ENCODE peak calls at places on chromosome 17, in six cellular contexts. M is natural killer cell; D is CD4-positive, CD25-positive, alpha-beta regulatory T cell; X is NCI-H1436; Y is adrenal gland; E is cardiac fibroblast. H is an unnamed sample.

GRCh38 chr17:29412780-29413565 is 22.8 kb downstream of the TAOK1 start:
- DNase-seq in M (no peak), D (no peak), X (no peak), Y (no peak), E (peak), H (peak)

GRCh38 chr17:17819561-17819995 is 17.2 kb downstream of the SREBF1 start:
- DNase-seq in M (peak), D (peak), X (peak), Y (peak), E (peak), H (peak)

GRCh38 chr17:78991017-78991783 is 11.5 kb upstream of the LGALS3BP start:
- DNase-seq in M (no peak), D (no peak), X (no peak), Y (no peak), E (no peak), H (no peak)

GRCh38 chr17:33233855-33234228 is 59.3 kb downstream of the ASIC2 start:
- DNase-seq in M (no peak), D (peak), X (no peak), Y (peak), E (no peak), H (no peak)

GRCh38 chr17:68511254-68511670 is 968 bp upstream of the PRKAR1A start:
- DNase-seq in M (no peak), D (no peak), X (no peak), Y (peak), E (no peak), H (no peak)

GRCh38 chr17:57276621-57277020 is 20.3 kb downstream of the MSI2 start:
- DNase-seq in M (no peak), D (no peak), X (no peak), Y (no peak), E (no peak), H (no peak)

GRCh38 chr17:76696763-76697701 is 13.7 kb downstream of the MXRA7 start:
- DNase-seq in M (no peak), D (no peak), X (no peak), Y (peak), E (peak), H (no peak)

GRCh38 chr17:55668581-55668980 is 54.1 kb downstream of the TMEM100 start:
- DNase-seq in M (no peak), D (no peak), X (no peak), Y (no peak), E (no peak), H (no peak)

GRCh38 chr17:45782889-45783592 is 1.1 kb upstream of the CRHR1 start:
- DNase-seq in M (no peak), D (peak), X (peak), Y (no peak), E (no peak), H (no peak)

GRCh38 chr17:35973333-35974260 is 7.7 kb downstream of the CCL16 start:
- DNase-seq in M (no peak), D (no peak), X (no peak), Y (peak), E (peak), H (peak)

GRCh38 chr17:37744633-37744927 is 279 bp downstream of the HNF1B start:
- DNase-seq in M (no peak), D (no peak), X (no peak), Y (no peak), E (no peak), H (no peak)

GRCh38 chr17:40515491-40516041 is 14.1 kb upstream of the TNS4 start:
- DNase-seq in M (peak), D (peak), X (no peak), Y (no peak), E (no peak), H (no peak)

GRCh38 chr17:65370669-65371126 is 190.8 kb downstream of the AXIN2 start:
- DNase-seq in M (peak), D (peak), X (no peak), Y (no peak), E (no peak), H (no peak)

GRCh38 chr17:29068828-29069227 is 25.9 kb downstream of the PIPOX start:
- DNase-seq in M (no peak), D (no peak), X (no peak), Y (no peak), E (no peak), H (no peak)

GRCh38 chr17:68539536-68540469 is 27.6 kb downstream of the PRKAR1A start:
- DNase-seq in M (no peak), D (peak), X (no peak), Y (no peak), E (peak), H (peak)

GRCh38 chr17:65902831-65903549 is 288.9 kb downstream of the CEP112 start:
- DNase-seq in M (no peak), D (no peak), X (no peak), Y (peak), E (no peak), H (no peak)

GRCh38 chr17:19021622-19022083 is 17.1 kb upstream of the FAM83G start:
- DNase-seq in M (no peak), D (peak), X (no peak), Y (no peak), E (no peak), H (no peak)